ENCODE peak calls at places on chromosomes 1 and 21, in nine cellular contexts. O is spleen; X is activated CD4-positive, alpha-beta T cell treated with anti-CD3 and anti-CD28 coated beads, Interleukin-2, amount 50 U/mL, for 1 hour; C is retina; F is activated T-cell treated with anti-CD3 and anti-CD28 coated beads, Interleukin-2, amount 50 U/mL, for 48 hours; V is D341Med; A is substantia nigra; B is NCI-H1092; K is head of caudate nucleus. E is an unnamed sample.

GRCh38 chr1:160489513-160490261 is 33.4 kb downstream of the SLAMF6 start:
- DNase-seq in O (no peak), X (no peak), C (peak; percentile 6), F (no peak), V (no peak), A (no peak), B (no peak), K (no peak), E (no peak)

GRCh38 chr1:100713636-100714035 is 5.9 kb upstream of the VCAM1 start:
- DNase-seq in O (no peak), X (no peak), C (no peak), F (peak; percentile 18), V (no peak), A (no peak), B (no peak), K (no peak), E (peak; percentile 31)

GRCh38 chr21:35925497-35925896 is 134.8 kb downstream of the SETD4 start:
- DNase-seq in O (no peak), X (no peak), C (peak; percentile 43), F (no peak), V (no peak), A (no peak), B (no peak), K (no peak), E (peak; percentile 17)

GRCh38 chr1:117623141-117623540 is 17.3 kb downstream of the TENT5C start:
- DNase-seq in O (no peak), X (no peak), C (no peak), F (no peak), V (no peak), A (no peak), B (no peak), K (no peak), E (no peak)

GRCh38 chr1:89085781-89086180 is 20.8 kb upstream of the GBP1 start:
- DNase-seq in O (no peak), X (peak; percentile 37), C (no peak), F (no peak), V (no peak), A (no peak), B (peak; percentile 48), K (no peak), E (peak; percentile 59)

GRCh38 chr1:17289756-17290155 is 18.2 kb upstream of the PADI4 start:
- DNase-seq in O (peak; percentile 1), X (no peak), C (no peak), F (no peak), V (no peak), A (no peak), B (no peak), K (no peak), E (no peak)

GRCh38 chr1:24901791-24902470 is 28.1 kb downstream of the RUNX3 start:
- DNase-seq in O (no peak), X (no peak), C (no peak), F (peak; percentile 22), V (peak; percentile 25), A (no peak), B (no peak), K (no peak), E (no peak)

GRCh38 chr1:87367549-87367948 is 38.9 kb downstream of the LMO4 start:
- DNase-seq in O (no peak), X (no peak), C (no peak), F (no peak), V (no peak), A (no peak), B (no peak), K (no peak), E (no peak)

GRCh38 chr21:44686843-44687561 is 5.0 kb upstream of the KRTAP12-1 start:
- DNase-seq in O (no peak), X (no peak), C (peak; percentile 65), F (no peak), V (no peak), A (no peak), B (no peak), K (no peak), E (no peak)

GRCh38 chr1:46592846-46593245 is 11.2 kb downstream of the MKNK1 start:
- DNase-seq in O (no peak), X (no peak), C (no peak), F (no peak), V (no peak), A (no peak), B (no peak), K (no peak), E (no peak)

GRCh38 chr21:27320868-27321267 is 354.0 kb upstream of the ADAMTS5 start:
- DNase-seq in O (no peak), X (no peak), C (no peak), F (no peak), V (no peak), A (no peak), B (no peak), K (no peak), E (no peak)

GRCh38 chr1:198523183-198523942 is 17.1 kb downstream of the ATP6V1G3 start:
- DNase-seq in O (no peak), X (no peak), C (no peak), F (no peak), V (no peak), A (no peak), B (no peak), K (no peak), E (peak; percentile 35)

GRCh38 chr1:67840449-67840848 is 7.2 kb upstream of the GNG12 start:
- DNase-seq in O (no peak), X (no peak), C (no peak), F (no peak), V (no peak), A (no peak), B (no peak), K (no peak), E (no peak)

GRCh38 chr1:39876136-39876535 is 7.2 kb downstream of the TRIT1 start:
- DNase-seq in O (no peak), X (no peak), C (no peak), F (no peak), V (no peak), A (no peak), B (no peak), K (no peak), E (no peak)

GRCh38 chr1:61926597-61926996 is 184.3 kb downstream of the PATJ start:
- DNase-seq in O (no peak), X (no peak), C (no peak), F (no peak), V (no peak), A (no peak), B (no peak), K (no peak), E (no peak)

GRCh38 chr1:44739361-44740178 is at the start of gene KIF2C:
- DNase-seq in O (peak; percentile 99), X (peak; percentile 96), C (peak; percentile 96), F (peak; percentile 99), V (peak; percentile 97), A (peak; percentile 95), B (peak; percentile 98), K (peak; percentile 98), E (peak; percentile 99)

GRCh38 chr1:223248787-223249175 is 105.7 kb upstream of the TLR5 start:
- DNase-seq in O (no peak), X (peak; percentile 48), C (no peak), F (no peak), V (no peak), A (no peak), B (no peak), K (no peak), E (peak; percentile 47)

GRCh38 chr1:231359113-231359512 is 21.0 kb downstream of the SPRTN start:
- DNase-seq in O (no peak), X (no peak), C (no peak), F (no peak), V (no peak), A (no peak), B (no peak), K (no peak), E (peak; percentile 14)

GRCh38 chr1:154906621-154907081 is 29.9 kb downstream of the PMVK start:
- DNase-seq in O (no peak), X (no peak), C (no peak), F (no peak), V (no peak), A (no peak), B (no peak), K (no peak), E (no peak)

GRCh38 chr1:206066479-206067171 is 13.7 kb downstream of the RHEX start:
- DNase-seq in O (no peak), X (no peak), C (no peak), F (no peak), V (no peak), A (no peak), B (no peak), K (no peak), E (peak; percentile 15)

GRCh38 chr1:29426701-29427279 is 190.5 kb downstream of the PTPRU start:
- DNase-seq in O (no peak), X (no peak), C (no peak), F (no peak), V (peak; percentile 56), A (no peak), B (peak; percentile 20), K (no peak), E (no peak)

GRCh38 chr1:156303241-156303640 is 4.1 kb upstream of the VHLL start:
- DNase-seq in O (no peak), X (no peak), C (no peak), F (no peak), V (no peak), A (no peak), B (no peak), K (no peak), E (no peak)

GRCh38 chr1:102550729-102551384 is 554.1 kb upstream of the OLFM3 start:
- DNase-seq in O (no peak), X (no peak), C (peak; percentile 3), F (peak; percentile 18), V (peak; percentile 10), A (peak; percentile 7), B (no peak), K (peak; percentile 7), E (peak; percentile 30)

GRCh38 chr1:245604979-245605378 is 450.2 kb downstream of the KIF26B start:
- DNase-seq in O (no peak), X (no peak), C (no peak), F (no peak), V (no peak), A (no peak), B (no peak), K (no peak), E (no peak)

E was measured in activated CD8-positive, alpha-beta T cell treated with anti-CD3 and anti-CD28 coated beads for 36 hours.